ENCODE peak calls at places on chromosomes 13 and 19, in four cellular contexts. Q is stimulated activated CD8-positive, alpha-beta memory T cell treated with anti-CD3 and anti-CD28 coated beads, Interleukin-2, amount 100 ng/mL, for 48 hours; Z is thoracic aorta; O is ovary. X is an unnamed sample.

GRCh38 chr19:54041969-54042606 is 21.6 kb downstream of the VSTM1 start:
- DNase-seq in Q (no peak), Z (no peak), O (no peak), X (no peak)

GRCh38 chr19:4929186-4929585 is 19.9 kb downstream of the UHRF1 start:
- DNase-seq in Q (no peak), Z (no peak), O (peak), X (no peak)

GRCh38 chr13:28423010-28423409 is 71.9 kb downstream of the FLT1 start:
- DNase-seq in Q (peak), Z (no peak), O (no peak), X (no peak)

GRCh38 chr13:71290963-71291937 is 575.8 kb downstream of the DACH1 start:
- DNase-seq in Q (no peak), Z (no peak), O (peak), X (peak)

GRCh38 chr13:109646423-109646822 is 140.0 kb downstream of the IRS2 start:
- DNase-seq in Q (no peak), Z (no peak), O (no peak), X (no peak)

GRCh38 chr19:47274891-47275865 is 493 bp downstream of the INAFM1 start:
- DNase-seq in Q (no peak), Z (no peak), O (peak), X (no peak)

GRCh38 chr13:48014359-48014758 is 13.3 kb upstream of the SUCLA2 start:
- DNase-seq in Q (no peak), Z (no peak), O (no peak), X (no peak)

GRCh38 chr13:20703785-20704458 is 423 bp downstream of the IL17D start:
- DNase-seq in Q (peak), Z (no peak), O (peak), X (peak)

GRCh38 chr13:103140001-103140671 is 73.9 kb upstream of the SLC10A2 start:
- DNase-seq in Q (no peak), Z (no peak), O (no peak), X (peak)

GRCh38 chr13:27704681-27705080 is 83.0 kb downstream of the POLR1D start:
- DNase-seq in Q (no peak), Z (no peak), O (no peak), X (no peak)

GRCh38 chr13:52921194-52921593 is 72.8 kb upstream of the PCDH8 start:
- DNase-seq in Q (no peak), Z (no peak), O (no peak), X (no peak)

GRCh38 chr19:49946415-49946814 is 14.6 kb downstream of the SIGLEC11 start:
- DNase-seq in Q (no peak), Z (no peak), O (no peak), X (no peak)

GRCh38 chr19:41218615-41219507 is at the start of gene AXL:
- DNase-seq in Q (no peak), Z (peak), O (peak), X (peak)

GRCh38 chr13:102395939-102396338 is 5.9 kb downstream of the FGF14 start:
- DNase-seq in Q (no peak), Z (no peak), O (no peak), X (no peak)

GRCh38 chr13:73704587-73704986 is 429.6 kb downstream of the KLF12 start:
- DNase-seq in Q (no peak), Z (no peak), O (no peak), X (no peak)

GRCh38 chr13:45339867-45340266 is 1.1 kb downstream of the TPT1 start:
- DNase-seq in Q (no peak), Z (no peak), O (no peak), X (no peak)

GRCh38 chr19:6536138-6536671 is 5.4 kb downstream of the TNFSF9 start:
- DNase-seq in Q (peak), Z (no peak), O (no peak), X (peak)

GRCh38 chr13:78190296-78190695 is 271.7 kb upstream of the EDNRB start:
- DNase-seq in Q (no peak), Z (no peak), O (no peak), X (no peak)

GRCh38 chr13:74868044-74868443 is 613.9 kb downstream of the TBC1D4 start:
- DNase-seq in Q (no peak), Z (no peak), O (no peak), X (no peak)

GRCh38 chr13:28792992-28793391 is 27.1 kb upstream of the MTUS2 start:
- DNase-seq in Q (no peak), Z (no peak), O (no peak), X (no peak)

GRCh38 chr13:85798999-85799646 is at the start of gene SLITRK6:
- DNase-seq in Q (no peak), Z (no peak), O (no peak), X (peak)

X was measured in left kidney.